ENCODE peak calls at places on chromosome 15, in six cellular contexts. One of them, this sample, is unnamed.

GRCh38 chr15:91897585-91898372 is 44.3 kb downstream of the SLCO3A1 start:
- DNase-seq in stimulated activated CD4-positive, alpha-beta T cell treated with anti-CD3 and anti-CD28 coated beads, Interleukin-4, amount 100 ng/mL, for 24 hours: no peak
- DNase-seq in NCI-H1092: no peak
- DNase-seq in osteocyte: no peak
- DNase-seq in CD8-positive, alpha-beta memory T cell: no peak
- DNase-seq in T-helper 17 cell: no peak
- DNase-seq in this sample: peak; percentile 57

GRCh38 chr15:40930430-40931299 is 1.5 kb downstream of the DLL4 start:
- DNase-seq in stimulated activated CD4-positive, alpha-beta T cell treated with anti-CD3 and anti-CD28 coated beads, Interleukin-4, amount 100 ng/mL, for 24 hours: peak; percentile 47
- DNase-seq in NCI-H1092: peak; percentile 24
- DNase-seq in osteocyte: no peak
- DNase-seq in CD8-positive, alpha-beta memory T cell: peak; percentile 41
- DNase-seq in T-helper 17 cell: no peak
- DNase-seq in this sample: peak; percentile 74

GRCh38 chr15:67820992-67821783 is 4.1 kb upstream of the SKOR1 start:
- DNase-seq in stimulated activated CD4-positive, alpha-beta T cell treated with anti-CD3 and anti-CD28 coated beads, Interleukin-4, amount 100 ng/mL, for 24 hours: no peak
- DNase-seq in NCI-H1092: no peak
- DNase-seq in osteocyte: no peak
- DNase-seq in CD8-positive, alpha-beta memory T cell: no peak
- DNase-seq in T-helper 17 cell: no peak
- DNase-seq in this sample: peak; percentile 78

GRCh38 chr15:43070249-43070648 is 35.6 kb downstream of the UBR1 start:
- DNase-seq in stimulated activated CD4-positive, alpha-beta T cell treated with anti-CD3 and anti-CD28 coated beads, Interleukin-4, amount 100 ng/mL, for 24 hours: no peak
- DNase-seq in NCI-H1092: no peak
- DNase-seq in osteocyte: no peak
- DNase-seq in CD8-positive, alpha-beta memory T cell: no peak
- DNase-seq in T-helper 17 cell: no peak
- DNase-seq in this sample: no peak

GRCh38 chr15:68252925-68253534 is 23.5 kb upstream of the CLN6 start:
- DNase-seq in stimulated activated CD4-positive, alpha-beta T cell treated with anti-CD3 and anti-CD28 coated beads, Interleukin-4, amount 100 ng/mL, for 24 hours: peak; percentile 52
- DNase-seq in NCI-H1092: peak; percentile 14
- DNase-seq in osteocyte: no peak
- DNase-seq in CD8-positive, alpha-beta memory T cell: peak; percentile 56
- DNase-seq in T-helper 17 cell: no peak
- DNase-seq in this sample: no peak

GRCh38 chr15:59995568-59996349 is 8.4 kb upstream of the FOXB1 start:
- DNase-seq in stimulated activated CD4-positive, alpha-beta T cell treated with anti-CD3 and anti-CD28 coated beads, Interleukin-4, amount 100 ng/mL, for 24 hours: no peak
- DNase-seq in NCI-H1092: no peak
- DNase-seq in osteocyte: no peak
- DNase-seq in CD8-positive, alpha-beta memory T cell: no peak
- DNase-seq in T-helper 17 cell: no peak
- DNase-seq in this sample: no peak

GRCh38 chr15:41692049-41692448 is 31.8 kb downstream of the MGA start:
- DNase-seq in stimulated activated CD4-positive, alpha-beta T cell treated with anti-CD3 and anti-CD28 coated beads, Interleukin-4, amount 100 ng/mL, for 24 hours: no peak
- DNase-seq in NCI-H1092: no peak
- DNase-seq in osteocyte: no peak
- DNase-seq in CD8-positive, alpha-beta memory T cell: no peak
- DNase-seq in T-helper 17 cell: no peak
- DNase-seq in this sample: no peak

GRCh38 chr15:56821721-56822425 is 88.6 kb upstream of the ZNF280D start:
- DNase-seq in stimulated activated CD4-positive, alpha-beta T cell treated with anti-CD3 and anti-CD28 coated beads, Interleukin-4, amount 100 ng/mL, for 24 hours: peak; percentile 48
- DNase-seq in NCI-H1092: no peak
- DNase-seq in osteocyte: no peak
- DNase-seq in CD8-positive, alpha-beta memory T cell: peak; percentile 28
- DNase-seq in T-helper 17 cell: no peak
- DNase-seq in this sample: peak; percentile 71

GRCh38 chr15:64746356-64746755 is 29.0 kb downstream of the RBPMS2 start:
- DNase-seq in stimulated activated CD4-positive, alpha-beta T cell treated with anti-CD3 and anti-CD28 coated beads, Interleukin-4, amount 100 ng/mL, for 24 hours: no peak
- DNase-seq in NCI-H1092: no peak
- DNase-seq in osteocyte: no peak
- DNase-seq in CD8-positive, alpha-beta memory T cell: no peak
- DNase-seq in T-helper 17 cell: no peak
- DNase-seq in this sample: no peak

GRCh38 chr15:63402498-63403253 is 21.0 kb upstream of the CA12 start:
- DNase-seq in stimulated activated CD4-positive, alpha-beta T cell treated with anti-CD3 and anti-CD28 coated beads, Interleukin-4, amount 100 ng/mL, for 24 hours: no peak
- DNase-seq in NCI-H1092: no peak
- DNase-seq in osteocyte: no peak
- DNase-seq in CD8-positive, alpha-beta memory T cell: peak; percentile 42
- DNase-seq in T-helper 17 cell: no peak
- DNase-seq in this sample: no peak

GRCh38 chr15:92669432-92669831 is 13.9 kb upstream of the FAM174B start:
- DNase-seq in stimulated activated CD4-positive, alpha-beta T cell treated with anti-CD3 and anti-CD28 coated beads, Interleukin-4, amount 100 ng/mL, for 24 hours: no peak
- DNase-seq in NCI-H1092: no peak
- DNase-seq in osteocyte: no peak
- DNase-seq in CD8-positive, alpha-beta memory T cell: no peak
- DNase-seq in T-helper 17 cell: no peak
- DNase-seq in this sample: no peak

This sample was measured in psoas muscle.